ENCODE peak calls at places on chromosomes 13 and 19, in six cellular contexts. G is activated T-helper 1 cell treated with anti-CD3 and anti-CD28 coated beads, Interleukin-12 subunit alpha, Interleukin-12 subunit beta, Interleukin-2, Interleukin-4 antibody, amounts not matched to agents 30 ng/mL and 10 ng/mL and 1 ng/mL, durations not matched to agents 14 hours and 24 hours and 36 hours; N is GM04504; U is cardiac septum; Z is activated CD8-positive, alpha-beta memory T cell treated with anti-CD3 and anti-CD28 coated beads for 24 hours; T is foreskin fibroblast. O is an unnamed sample.
A peak's percentile ranks its signal among the peaks of the same experiment; 100 is the strongest.

GRCh38 chr13:59962343-59962742 is 201.4 kb downstream of the DIAPH3 start:
- DNase-seq in Z (no peak), G (no peak), U (no peak), T (no peak), N (no peak), O (no peak)

GRCh38 chr19:19606021-19606420 is 12.5 kb downstream of the PBX4 start:
- DNase-seq in T (no peak), Z (no peak), U (no peak), G (peak; percentile 38), N (no peak), O (no peak)

GRCh38 chr19:45872095-45872919 is 8.2 kb downstream of the FOXA3 start:
- DNase-seq in Z (no peak), U (no peak), N (no peak), T (no peak), G (no peak), O (no peak)

GRCh38 chr19:35740108-35740422 is 2.2 kb downstream of the IGFLR1 start:
- DNase-seq in G (no peak), Z (no peak), T (no peak), N (no peak), U (no peak), O (no peak)

GRCh38 chr13:40662866-40663265 is 3.6 kb downstream of the FOXO1 start:
- DNase-seq in T (no peak), Z (no peak), N (no peak), U (no peak), G (no peak), O (no peak)

GRCh38 chr13:47310376-47310775 is 413.5 kb upstream of the HTR2A start:
- DNase-seq in Z (no peak), U (no peak), G (no peak), T (no peak), N (no peak), O (no peak)

GRCh38 chr13:78476910-78477309 is 126.4 kb downstream of the POU4F1 start:
- DNase-seq in Z (no peak), N (no peak), G (no peak), T (no peak), U (no peak), O (no peak)

GRCh38 chr19:2372076-2372612 is 12.1 kb downstream of the TMPRSS9 start:
- DNase-seq in T (no peak), U (no peak), G (no peak), Z (no peak), N (no peak), O (no peak)

GRCh38 chr13:48570225-48570828 is 37.4 kb upstream of the RCBTB2 start:
- DNase-seq in N (no peak), G (no peak), U (peak; percentile 82), T (no peak), Z (peak; percentile 50), O (no peak)

GRCh38 chr13:23618341-23618740 is 48.1 kb downstream of the TNFRSF19 start:
- DNase-seq in Z (no peak), N (peak; percentile 80), G (no peak), U (no peak), T (peak; percentile 95), O (no peak)

GRCh38 chr19:13138916-13139198 is 11.3 kb downstream of the STX10 start:
- DNase-seq in N (no peak), T (no peak), Z (no peak), G (no peak), U (no peak), O (no peak)

GRCh38 chr19:57438925-57439324 is 3.8 kb downstream of the ZNF749 start:
- DNase-seq in Z (no peak), T (no peak), N (no peak), U (no peak), G (no peak), O (no peak)

GRCh38 chr13:23679214-23679613 is 109.0 kb downstream of the TNFRSF19 start:
- DNase-seq in N (no peak), T (peak; percentile 67), G (no peak), U (no peak), Z (no peak), O (no peak)

GRCh38 chr13:99228737-99229691 is 28.4 kb downstream of the UBAC2 start:
- DNase-seq in G (no peak), T (peak; percentile 79), U (no peak), Z (peak; percentile 72), N (peak; percentile 70), O (no peak)

GRCh38 chr13:41995946-41996345 is 35.0 kb upstream of the VWA8 start:
- DNase-seq in N (no peak), T (peak; percentile 17), Z (peak; percentile 67), U (no peak), G (no peak), O (no peak)

GRCh38 chr19:6738726-6739389 is 622 bp upstream of the TRIP10 start:
- DNase-seq in T (peak; percentile 71), N (no peak), G (no peak), U (no peak), Z (no peak), O (no peak)

GRCh38 chr13:39823063-39823713 is 167.7 kb downstream of the COG6 start:
- DNase-seq in N (no peak), T (no peak), G (no peak), U (no peak), Z (no peak), O (no peak)

GRCh38 chr19:7874857-7875393 is 735 bp upstream of the PRR36 start:
- DNase-seq in G (no peak), Z (no peak), T (no peak), N (no peak), U (no peak), O (no peak)

GRCh38 chr19:35901854-35902661 is at the start of gene HCST:
- DNase-seq in U (no peak), N (peak; percentile 68), T (peak; percentile 63), Z (peak; percentile 76), G (peak; percentile 35), O (no peak)

GRCh38 chr13:23956106-23956505 is 58.8 kb upstream of the C1QTNF9B start:
- DNase-seq in T (peak; percentile 50), G (no peak), U (no peak), Z (no peak), N (no peak), O (no peak)

GRCh38 chr13:36072536-36072935 is 58.6 kb downstream of the DCLK1 start:
- DNase-seq in N (no peak), U (no peak), Z (no peak), T (no peak), G (no peak), O (no peak)

GRCh38 chr19:3609779-3610719 is 3.4 kb upstream of the TBXA2R start:
- DNase-seq in U (no peak), Z (no peak), G (no peak), N (no peak), T (no peak), O (no peak)

GRCh38 chr19:15534957-15535864 is 26.9 kb downstream of the CYP4F22 start:
- DNase-seq in T (no peak), N (no peak), Z (no peak), G (no peak), U (no peak), O (no peak)

GRCh38 chr19:45960595-45961235 is 12.9 kb downstream of the NOVA2 start:
- DNase-seq in U (no peak), G (no peak), Z (no peak), T (no peak), N (no peak), O (no peak)

GRCh38 chr19:11096210-11096841 is 7.1 kb downstream of the LDLR start:
- DNase-seq in G (peak; percentile 42), Z (peak; percentile 71), U (no peak), N (peak; percentile 64), T (peak; percentile 46), O (no peak)

GRCh38 chr13:33908111-33908510 is 90.2 kb downstream of the RFC3 start:
- DNase-seq in G (no peak), U (no peak), N (no peak), T (no peak), Z (no peak), O (no peak)

GRCh38 chr13:85970727-85971126 is 171.5 kb upstream of the SLITRK6 start:
- DNase-seq in U (no peak), Z (no peak), G (no peak), T (no peak), N (no peak), O (no peak)

O was measured in chondrocyte.